ENCODE peak calls at places on chromosomes 4 and X, in six cellular contexts. H is Calu3, L is SK-N-SH, Z is nephron progenitor cell, U is ovary, B is kidney. A is an unnamed sample.

GRCh38 chr4:168218663-168219062 is 99.9 kb downstream of the DDX60 start:
- DNase-seq in U (no peak), B (no peak), Z (no peak), L (no peak), H (peak; percentile 1), A (no peak)

GRCh38 chrX:40072246-40072645 is 25.5 kb downstream of the BCOR start:
- DNase-seq in L (no peak), Z (no peak), U (no peak), H (no peak), B (no peak), A (peak; percentile 36)

GRCh38 chr4:108560624-108561023 is 59.8 kb upstream of the RPL34 start:
- DNase-seq in H (no peak), B (no peak), L (no peak), Z (no peak), U (no peak), A (no peak)

GRCh38 chr4:133149932-133150642 is 993 bp downstream of the PCDH10 start:
- DNase-seq in H (no peak), Z (no peak), B (peak; percentile 57), U (no peak), L (no peak), A (no peak)

GRCh38 chrX:68146054-68146453 is 287.2 kb downstream of the OPHN1 start:
- DNase-seq in U (no peak), H (peak; percentile 17), L (peak; percentile 12), B (no peak), Z (no peak), A (no peak)

GRCh38 chrX:41600266-41600665 is 88.5 kb upstream of the GPR34 start:
- DNase-seq in H (no peak), L (no peak), B (no peak), Z (no peak), U (no peak), A (no peak)

GRCh38 chrX:17986977-17987376 is 125.9 kb upstream of the RAI2 start:
- DNase-seq in H (no peak), B (no peak), Z (no peak), L (no peak), U (no peak), A (no peak)

GRCh38 chr4:157045507-157046127 is 30.3 kb upstream of the GLRB start:
- DNase-seq in U (peak; percentile 31), L (peak; percentile 53), Z (peak; percentile 21), B (no peak), H (peak; percentile 43), A (no peak)

DNA sequence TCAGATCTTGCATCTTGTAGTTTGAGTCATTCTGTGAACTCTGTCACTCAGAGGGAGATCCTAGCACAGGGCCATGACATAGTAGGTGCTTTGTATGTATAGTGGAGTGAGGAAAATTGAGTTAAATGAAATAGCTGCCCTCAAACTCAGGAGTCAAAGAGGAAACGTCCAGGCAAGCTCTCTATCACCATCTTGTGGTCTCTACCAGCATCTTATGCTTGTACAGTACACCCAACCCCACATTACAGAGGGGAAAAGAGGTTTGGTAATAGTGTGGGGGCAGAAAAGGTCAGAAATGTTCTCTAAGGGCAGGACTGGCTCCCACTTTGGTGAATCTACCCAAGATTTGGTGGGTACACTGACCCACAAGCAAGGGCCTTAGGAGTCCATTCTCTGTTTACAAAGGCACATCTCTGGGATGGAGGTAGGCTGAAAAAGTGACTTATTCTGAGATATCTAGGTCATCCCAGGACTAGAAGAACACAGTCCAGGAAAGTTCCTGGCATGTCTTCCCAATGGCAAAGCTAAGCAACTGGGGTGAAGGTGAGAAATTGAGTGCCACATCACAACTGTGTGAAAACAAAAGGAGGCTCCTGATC is 131.8 kb downstream of the OR13H1 start:
- DNase-seq in U (no peak), Z (peak; percentile 10), B (no peak), L (peak; percentile 35), H (peak; percentile 3), A (no peak)
- TF ChIP-seq CTCF in U (no peak), Z (peak; percentile 76), B (no peak), L (peak; percentile 71), H (peak; percentile 40), A (peak; percentile 74)

GRCh38 chrX:139566981-139567380 is 36.4 kb downstream of the F9 start:
- DNase-seq in H (no peak), U (no peak), Z (no peak), B (no peak), L (no peak), A (no peak)
- TF ChIP-seq CTCF in H (no peak), U (no peak), Z (no peak), B (no peak), L (no peak), A (no peak)

GRCh38 chr4:78517050-78517652 is 34.4 kb upstream of the ANXA3 start:
- DNase-seq in H (no peak), B (no peak), Z (no peak), U (no peak), L (peak; percentile 33), A (no peak)
- TF ChIP-seq CTCF in H (peak; percentile 24), B (peak; percentile 52), Z (peak; percentile 59), U (no peak), L (peak; percentile 86), A (peak; percentile 91)

DNA sequence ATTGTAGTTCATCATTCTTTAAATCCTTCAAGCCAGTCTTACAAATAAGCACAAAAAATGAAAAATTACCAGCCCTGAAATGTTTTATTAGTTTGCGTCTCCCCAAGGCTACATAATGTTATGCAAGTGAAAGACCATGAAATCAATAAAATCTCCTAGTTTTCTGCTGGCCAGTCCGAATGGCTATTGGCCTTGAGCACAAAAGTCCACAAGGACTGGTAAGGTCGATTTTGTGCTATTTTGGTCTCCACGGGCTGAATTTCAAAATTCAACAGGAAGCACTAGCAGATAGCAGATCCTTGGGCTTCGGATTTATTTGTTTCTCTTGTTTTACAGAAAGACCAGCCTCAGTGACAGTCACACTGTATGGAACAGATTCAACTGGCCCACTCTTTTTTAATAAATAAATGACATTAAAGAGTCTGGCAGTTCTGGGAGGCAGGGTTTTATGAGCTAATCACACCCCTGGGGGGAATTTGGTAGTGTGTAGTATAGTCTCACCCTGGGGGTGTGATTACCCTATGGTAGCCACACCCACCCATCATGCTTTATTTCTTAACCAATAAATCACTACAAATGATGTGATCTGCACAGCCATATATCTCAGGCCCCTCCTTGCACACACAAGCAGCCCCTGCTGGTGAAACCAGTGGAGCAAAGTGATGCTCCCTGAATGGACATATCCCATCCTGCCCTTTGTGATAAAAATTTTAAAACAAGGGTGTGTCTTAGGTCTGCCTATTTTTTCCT is 51.1 kb upstream of the TMEM33 start:
- DNase-seq in H (no peak), Z (no peak), L (peak; percentile 80), B (no peak), U (no peak), A (no peak)
- TF ChIP-seq CTCF in H (no peak), Z (peak; percentile 10), L (no peak), B (no peak), U (no peak), A (no peak)

GRCh38 chr4:149512489-149512888 is 303.2 kb downstream of the IQCM start:
- DNase-seq in U (no peak), B (no peak), Z (no peak), H (no peak), L (no peak), A (no peak)

DNA sequence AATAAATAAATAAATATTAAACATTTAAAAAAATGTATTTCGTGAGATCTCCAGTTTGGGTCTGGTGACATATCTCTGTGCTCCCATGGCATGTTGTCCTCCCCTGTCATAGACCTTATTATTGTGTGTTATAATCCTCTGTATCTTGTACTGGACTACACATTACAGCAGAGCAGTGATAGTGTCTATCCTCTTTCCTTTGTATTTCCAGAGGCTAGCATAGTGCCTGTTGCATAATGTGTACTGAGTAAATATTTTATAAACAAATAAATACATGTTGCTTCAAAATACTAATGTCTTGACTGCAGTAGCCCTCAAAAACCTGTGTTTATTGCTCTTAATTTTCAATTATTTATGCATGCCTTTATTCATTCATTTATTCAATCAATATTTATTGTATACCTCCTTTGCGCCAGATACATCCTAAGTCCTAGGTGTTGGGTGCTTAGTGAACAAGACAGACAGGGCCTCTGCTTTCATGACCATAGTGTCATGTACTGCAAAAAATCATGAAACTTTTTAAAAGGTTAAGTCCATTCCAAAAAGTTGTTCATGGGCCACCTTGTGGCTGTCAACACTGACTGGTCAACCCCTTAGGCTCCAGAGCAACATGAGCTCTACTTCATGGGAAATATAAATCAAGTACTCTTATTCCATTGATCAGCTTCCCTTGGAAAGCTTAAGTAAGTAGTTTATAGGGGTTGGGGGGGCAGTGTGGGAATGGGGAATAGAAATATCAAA is 303.9 kb downstream of the IQCM start:
- DNase-seq in U (no peak), L (no peak), B (no peak), H (no peak), Z (no peak), A (no peak)
- TF ChIP-seq CTCF in U (no peak), L (no peak), B (no peak), H (no peak), Z (no peak), A (no peak)

A was measured in chondrocyte.